ENCODE peak calls at places on chromosome 11, in nine cellular contexts. One of them, this sample, is unnamed.

GRCh38 chr11:45093761-45094455 is 52.5 kb upstream of the PRDM11 start:
- DNase-seq in A549: no peak
- DNase-seq in SJSA1: no peak
- DNase-seq in lower leg skin: peak
- DNase-seq in NT2/D1: no peak
- DNase-seq in right cardiac atrium: no peak
- DNase-seq in foreskin fibroblast: no peak
- DNase-seq in right atrium auricular region: peak
- DNase-seq in heart left ventricle: no peak
- DNase-seq in this sample: no peak

GRCh38 chr11:9005087-9005486 is 1.3 kb upstream of the NRIP3 start:
- DNase-seq in A549: no peak
- DNase-seq in heart left ventricle: no peak
- DNase-seq in foreskin fibroblast: no peak
- DNase-seq in NT2/D1: no peak
- DNase-seq in right cardiac atrium: no peak
- DNase-seq in SJSA1: no peak
- DNase-seq in lower leg skin: no peak
- DNase-seq in right atrium auricular region: no peak
- DNase-seq in this sample: no peak

GRCh38 chr11:19279455-19279854 is 38.7 kb upstream of the E2F8 start:
- DNase-seq in SJSA1: no peak
- DNase-seq in lower leg skin: no peak
- DNase-seq in heart left ventricle: no peak
- DNase-seq in NT2/D1: no peak
- DNase-seq in right cardiac atrium: no peak
- DNase-seq in A549: peak
- DNase-seq in foreskin fibroblast: no peak
- DNase-seq in right atrium auricular region: no peak
- DNase-seq in this sample: no peak

GRCh38 chr11:36478700-36479329 is 31.3 kb downstream of the TRAF6 start:
- DNase-seq in heart left ventricle: no peak
- DNase-seq in NT2/D1: no peak
- DNase-seq in right atrium auricular region: no peak
- DNase-seq in SJSA1: peak
- DNase-seq in right cardiac atrium: no peak
- DNase-seq in lower leg skin: no peak
- DNase-seq in A549: peak
- DNase-seq in foreskin fibroblast: peak
- DNase-seq in this sample: no peak

GRCh38 chr11:27234043-27234668 is 128.9 kb downstream of the CCDC34 start:
- DNase-seq in SJSA1: peak
- DNase-seq in lower leg skin: no peak
- DNase-seq in foreskin fibroblast: peak
- DNase-seq in heart left ventricle: peak
- DNase-seq in NT2/D1: no peak
- DNase-seq in A549: peak
- DNase-seq in right atrium auricular region: peak
- DNase-seq in right cardiac atrium: peak
- DNase-seq in this sample: no peak

GRCh38 chr11:91219501-91219900 is 996.7 kb upstream of the CHORDC1 start:
- DNase-seq in right atrium auricular region: no peak
- DNase-seq in foreskin fibroblast: peak
- DNase-seq in heart left ventricle: no peak
- DNase-seq in lower leg skin: no peak
- DNase-seq in NT2/D1: no peak
- DNase-seq in right cardiac atrium: no peak
- DNase-seq in SJSA1: no peak
- DNase-seq in A549: no peak
- DNase-seq in this sample: no peak

GRCh38 chr11:2801711-2802388 is 83.7 kb downstream of the CDKN1C start:
- DNase-seq in foreskin fibroblast: no peak
- DNase-seq in NT2/D1: no peak
- DNase-seq in SJSA1: no peak
- DNase-seq in heart left ventricle: peak
- DNase-seq in right cardiac atrium: peak
- DNase-seq in lower leg skin: peak
- DNase-seq in A549: no peak
- DNase-seq in right atrium auricular region: no peak
- DNase-seq in this sample: peak

GRCh38 chr11:132126973-132127900 is 756.8 kb downstream of the NTM start:
- DNase-seq in foreskin fibroblast: peak
- DNase-seq in A549: no peak
- DNase-seq in right cardiac atrium: peak
- DNase-seq in heart left ventricle: no peak
- DNase-seq in NT2/D1: peak
- DNase-seq in right atrium auricular region: peak
- DNase-seq in lower leg skin: no peak
- DNase-seq in SJSA1: peak
- DNase-seq in this sample: no peak

GRCh38 chr11:14384338-14384737 is 25.4 kb upstream of the RRAS2 start:
- DNase-seq in foreskin fibroblast: peak
- DNase-seq in NT2/D1: no peak
- DNase-seq in A549: no peak
- DNase-seq in lower leg skin: no peak
- DNase-seq in SJSA1: no peak
- DNase-seq in right cardiac atrium: no peak
- DNase-seq in heart left ventricle: no peak
- DNase-seq in right atrium auricular region: no peak
- DNase-seq in this sample: no peak

GRCh38 chr11:58577441-58578135 is 1.3 kb upstream of the ZFP91 start:
- DNase-seq in heart left ventricle: peak
- DNase-seq in NT2/D1: no peak
- DNase-seq in SJSA1: peak
- DNase-seq in foreskin fibroblast: peak
- DNase-seq in right atrium auricular region: peak
- DNase-seq in lower leg skin: peak
- DNase-seq in right cardiac atrium: peak
- DNase-seq in A549: no peak
- DNase-seq in this sample: no peak

GRCh38 chr11:19474954-19475811 is 234.4 kb upstream of the E2F8 start:
- DNase-seq in right cardiac atrium: no peak
- DNase-seq in right atrium auricular region: no peak
- DNase-seq in NT2/D1: no peak
- DNase-seq in heart left ventricle: no peak
- DNase-seq in lower leg skin: no peak
- DNase-seq in SJSA1: no peak
- DNase-seq in A549: no peak
- DNase-seq in foreskin fibroblast: no peak
- DNase-seq in this sample: no peak

GRCh38 chr11:60840711-60841430 is 1.0 kb upstream of the CCDC86 start:
- DNase-seq in right cardiac atrium: no peak
- DNase-seq in heart left ventricle: peak
- DNase-seq in SJSA1: peak
- DNase-seq in A549: no peak
- DNase-seq in right atrium auricular region: no peak
- DNase-seq in lower leg skin: no peak
- DNase-seq in foreskin fibroblast: peak
- DNase-seq in NT2/D1: no peak
- DNase-seq in this sample: peak

GRCh38 chr11:45473491-45473890 is 187.3 kb upstream of the SYT13 start:
- DNase-seq in heart left ventricle: no peak
- DNase-seq in NT2/D1: peak
- DNase-seq in right atrium auricular region: no peak
- DNase-seq in A549: no peak
- DNase-seq in right cardiac atrium: no peak
- DNase-seq in foreskin fibroblast: no peak
- DNase-seq in lower leg skin: no peak
- DNase-seq in SJSA1: no peak
- DNase-seq in this sample: peak

GRCh38 chr11:126080206-126080941 is 17.7 kb upstream of the CDON start:
- DNase-seq in right cardiac atrium: no peak
- DNase-seq in SJSA1: no peak
- DNase-seq in heart left ventricle: no peak
- DNase-seq in A549: no peak
- DNase-seq in right atrium auricular region: no peak
- DNase-seq in foreskin fibroblast: no peak
- DNase-seq in NT2/D1: no peak
- DNase-seq in lower leg skin: peak
- DNase-seq in this sample: no peak

GRCh38 chr11:60122414-60123036 is 34.1 kb downstream of the MS4A2 start:
- DNase-seq in right atrium auricular region: no peak
- DNase-seq in A549: no peak
- DNase-seq in right cardiac atrium: no peak
- DNase-seq in heart left ventricle: no peak
- DNase-seq in lower leg skin: no peak
- DNase-seq in foreskin fibroblast: no peak
- DNase-seq in NT2/D1: no peak
- DNase-seq in SJSA1: no peak
- DNase-seq in this sample: no peak

GRCh38 chr11:65316311-65316978 is 1.8 kb downstream of the CDC42EP2 start:
- DNase-seq in heart left ventricle: no peak
- DNase-seq in lower leg skin: peak
- DNase-seq in SJSA1: no peak
- DNase-seq in NT2/D1: no peak
- DNase-seq in foreskin fibroblast: peak
- DNase-seq in right cardiac atrium: peak
- DNase-seq in A549: peak
- DNase-seq in right atrium auricular region: peak
- DNase-seq in this sample: peak
- H3K4me3 ChIP-seq in heart left ventricle: peak
- H3K4me3 ChIP-seq in lower leg skin: peak
- H3K4me3 ChIP-seq in SJSA1: no peak
- H3K4me3 ChIP-seq in NT2/D1: peak
- H3K4me3 ChIP-seq in foreskin fibroblast: peak
- H3K4me3 ChIP-seq in right cardiac atrium: peak
- H3K4me3 ChIP-seq in A549: peak
- H3K4me3 ChIP-seq in right atrium auricular region: peak
- H3K4me3 ChIP-seq in this sample: peak

DNA sequence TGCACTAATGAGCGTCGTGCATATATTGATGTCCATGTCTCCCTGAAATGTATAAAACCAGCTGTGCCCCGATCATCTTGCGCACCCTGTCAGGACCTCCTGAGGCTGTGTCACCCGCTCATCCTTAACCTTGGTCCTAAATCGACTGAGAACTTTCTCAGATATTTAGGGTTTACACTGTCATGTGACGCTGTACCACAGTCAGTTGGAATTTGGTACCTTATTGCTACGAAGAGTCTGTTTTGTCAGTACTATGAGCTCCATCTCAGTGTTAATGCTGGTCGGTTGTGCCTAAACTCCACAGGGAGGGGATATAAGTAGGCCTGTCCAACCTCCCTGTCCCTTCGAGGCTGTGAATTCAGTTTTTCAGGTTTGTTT is 1.8 kb upstream of the IFITM2 start:
- DNase-seq in foreskin fibroblast: no peak
- DNase-seq in right cardiac atrium: peak
- DNase-seq in SJSA1: no peak
- DNase-seq in lower leg skin: no peak
- DNase-seq in NT2/D1: no peak
- DNase-seq in right atrium auricular region: no peak
- DNase-seq in heart left ventricle: no peak
- DNase-seq in A549: no peak
- DNase-seq in this sample: no peak
- H3K4me3 ChIP-seq in foreskin fibroblast: no peak
- H3K4me3 ChIP-seq in right cardiac atrium: no peak
- H3K4me3 ChIP-seq in SJSA1: no peak
- H3K4me3 ChIP-seq in lower leg skin: no peak
- H3K4me3 ChIP-seq in NT2/D1: no peak
- H3K4me3 ChIP-seq in right atrium auricular region: no peak
- H3K4me3 ChIP-seq in heart left ventricle: no peak
- H3K4me3 ChIP-seq in A549: no peak
- H3K4me3 ChIP-seq in this sample: no peak

GRCh38 chr11:122037911-122038310 is 78.1 kb downstream of the BLID start:
- DNase-seq in heart left ventricle: no peak
- DNase-seq in right cardiac atrium: no peak
- DNase-seq in A549: no peak
- DNase-seq in lower leg skin: no peak
- DNase-seq in foreskin fibroblast: no peak
- DNase-seq in right atrium auricular region: no peak
- DNase-seq in NT2/D1: no peak
- DNase-seq in SJSA1: no peak
- DNase-seq in this sample: no peak

GRCh38 chr11:122044086-122044485 is 71.9 kb downstream of the BLID start:
- DNase-seq in lower leg skin: no peak
- DNase-seq in A549: no peak
- DNase-seq in NT2/D1: no peak
- DNase-seq in heart left ventricle: no peak
- DNase-seq in foreskin fibroblast: peak
- DNase-seq in right cardiac atrium: no peak
- DNase-seq in SJSA1: peak
- DNase-seq in right atrium auricular region: no peak
- DNase-seq in this sample: no peak

GRCh38 chr11:122038543-122038942 is 77.5 kb downstream of the BLID start:
- DNase-seq in lower leg skin: no peak
- DNase-seq in SJSA1: peak
- DNase-seq in right cardiac atrium: no peak
- DNase-seq in right atrium auricular region: no peak
- DNase-seq in NT2/D1: peak
- DNase-seq in foreskin fibroblast: peak
- DNase-seq in heart left ventricle: no peak
- DNase-seq in A549: no peak
- DNase-seq in this sample: no peak

GRCh38 chr11:122042981-122043380 is 73.0 kb downstream of the BLID start:
- DNase-seq in heart left ventricle: no peak
- DNase-seq in foreskin fibroblast: no peak
- DNase-seq in lower leg skin: no peak
- DNase-seq in right cardiac atrium: no peak
- DNase-seq in NT2/D1: no peak
- DNase-seq in right atrium auricular region: no peak
- DNase-seq in A549: no peak
- DNase-seq in SJSA1: peak
- DNase-seq in this sample: no peak

DNA sequence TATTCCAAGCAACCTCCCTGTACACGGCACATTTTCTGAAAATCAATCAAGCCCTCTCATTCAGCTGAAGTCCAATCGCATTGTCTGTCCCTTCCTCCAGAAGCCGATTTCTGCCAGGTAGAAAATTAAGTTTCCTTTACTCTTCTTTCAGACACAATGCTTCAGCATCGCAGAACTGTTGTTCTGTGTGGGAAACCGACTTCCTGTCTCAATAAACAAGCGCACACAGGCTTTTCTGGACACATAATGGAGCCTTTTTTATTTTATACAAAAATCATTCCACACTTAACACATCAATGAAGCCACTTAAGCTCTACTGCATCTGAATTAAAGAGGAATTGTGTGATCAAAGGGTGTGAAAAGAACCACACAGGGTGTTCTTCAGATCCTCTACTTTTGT is 75.5 kb downstream of the BLID start:
- DNase-seq in heart left ventricle: no peak
- DNase-seq in lower leg skin: no peak
- DNase-seq in A549: no peak
- DNase-seq in right atrium auricular region: no peak
- DNase-seq in foreskin fibroblast: no peak
- DNase-seq in right cardiac atrium: no peak
- DNase-seq in SJSA1: peak
- DNase-seq in NT2/D1: peak
- DNase-seq in this sample: no peak
- H3K4me3 ChIP-seq in heart left ventricle: no peak
- H3K4me3 ChIP-seq in lower leg skin: no peak
- H3K4me3 ChIP-seq in A549: no peak
- H3K4me3 ChIP-seq in right atrium auricular region: no peak
- H3K4me3 ChIP-seq in foreskin fibroblast: no peak
- H3K4me3 ChIP-seq in right cardiac atrium: no peak
- H3K4me3 ChIP-seq in SJSA1: peak
- H3K4me3 ChIP-seq in NT2/D1: no peak
- H3K4me3 ChIP-seq in this sample: no peak

DNA sequence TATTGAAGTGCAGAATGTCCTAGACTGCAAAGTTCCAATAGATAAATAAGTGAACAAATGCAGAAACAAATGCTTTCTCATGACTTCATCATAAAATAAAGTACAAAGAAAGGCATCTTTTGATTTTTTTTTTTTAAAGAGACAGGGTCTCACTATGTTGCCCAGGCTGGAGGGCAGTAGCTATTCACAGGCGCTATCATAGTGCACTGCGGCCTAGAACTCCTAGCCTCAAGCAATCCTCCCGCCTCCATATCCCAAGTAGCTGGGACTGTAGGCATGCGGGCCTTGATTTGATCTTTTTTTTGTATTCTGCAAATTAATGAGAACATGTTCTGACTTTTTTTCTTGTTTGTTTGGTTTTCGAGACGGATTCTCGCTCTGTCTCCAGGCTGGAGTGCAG is 2.4 kb downstream of the ARCN1 start:
- DNase-seq in heart left ventricle: no peak
- DNase-seq in right atrium auricular region: no peak
- DNase-seq in NT2/D1: no peak
- DNase-seq in lower leg skin: no peak
- DNase-seq in right cardiac atrium: no peak
- DNase-seq in foreskin fibroblast: no peak
- DNase-seq in A549: no peak
- DNase-seq in SJSA1: no peak
- DNase-seq in this sample: no peak
- H3K4me3 ChIP-seq in heart left ventricle: peak
- H3K4me3 ChIP-seq in right atrium auricular region: no peak
- H3K4me3 ChIP-seq in NT2/D1: no peak
- H3K4me3 ChIP-seq in lower leg skin: no peak
- H3K4me3 ChIP-seq in right cardiac atrium: peak
- H3K4me3 ChIP-seq in foreskin fibroblast: peak
- H3K4me3 ChIP-seq in A549: no peak
- H3K4me3 ChIP-seq in SJSA1: no peak
- H3K4me3 ChIP-seq in this sample: no peak